ENCODE peak calls at places on chromosome 16, in five cellular contexts. M, H, Q, A and N are unnamed samples. For H3K4me1, the result is how much of the 10 kb centered on the place peaks cover.

GRCh38 chr16:57925310-57925709 is 45.6 kb downstream of the CNGB1 start:
- DNase-seq in Q (no peak), M (no peak), A (no peak), H (no peak), N (no peak)

GRCh38 chr16:50836121-50836541 is 94.2 kb downstream of the CYLD start:
- DNase-seq in Q (no peak), H (no peak), M (no peak), A (no peak), N (no peak)

GRCh38 chr16:28033870-28034269 is 29.6 kb downstream of the GSG1L start:
- DNase-seq in H (no peak), Q (no peak), A (no peak), M (no peak), N (no peak)

GRCh38 chr16:50323335-50324011 is 45.3 kb downstream of the BRD7 start:
- DNase-seq in H (no peak), Q (peak), A (no peak), M (peak), N (no peak)

GRCh38 chr16:89700649-89701424 is 668 bp downstream of the SPATA2L start:
- DNase-seq in A (peak), M (peak), H (peak), Q (peak), N (peak)

GRCh38 chr16:89602273-89602951 is 11.0 kb upstream of the DPEP1 start:
- DNase-seq in A (no peak), Q (peak), H (peak), M (peak), N (no peak)

GRCh38 chr16:82682757-82683156 is 56.0 kb downstream of the CDH13 start:
- DNase-seq in Q (no peak), M (no peak), A (no peak), H (no peak), N (no peak)

GRCh38 chr16:66344533-66345145 is 21.9 kb upstream of the CDH5 start:
- DNase-seq in A (no peak), M (peak), H (peak), Q (peak), N (peak)

GRCh38 chr16:68206224-68206623 is 29.7 kb downstream of the ESRP2 start:
- DNase-seq in H (no peak), M (no peak), Q (no peak), A (no peak), N (no peak)

GRCh38 chr16:86692476-86692875 is 114.1 kb downstream of the FOXL1 start:
- DNase-seq in A (no peak), M (no peak), H (no peak), Q (no peak), N (no peak)

GRCh38 chr16:71172808-71173207 is 57.7 kb downstream of the HYDIN start:
- DNase-seq in M (no peak), H (no peak), Q (no peak), A (no peak), N (no peak)

GRCh38 chr16:1828645-1829410 is 1.8 kb downstream of the FAHD1 start:
- DNase-seq in Q (no peak), A (no peak), H (no peak), M (no peak), N (peak)

GRCh38 chr16:14148569-14148968 is 77.5 kb downstream of the MRTFB start:
- DNase-seq in M (peak), A (no peak), H (no peak), Q (no peak), N (no peak)

DNA sequence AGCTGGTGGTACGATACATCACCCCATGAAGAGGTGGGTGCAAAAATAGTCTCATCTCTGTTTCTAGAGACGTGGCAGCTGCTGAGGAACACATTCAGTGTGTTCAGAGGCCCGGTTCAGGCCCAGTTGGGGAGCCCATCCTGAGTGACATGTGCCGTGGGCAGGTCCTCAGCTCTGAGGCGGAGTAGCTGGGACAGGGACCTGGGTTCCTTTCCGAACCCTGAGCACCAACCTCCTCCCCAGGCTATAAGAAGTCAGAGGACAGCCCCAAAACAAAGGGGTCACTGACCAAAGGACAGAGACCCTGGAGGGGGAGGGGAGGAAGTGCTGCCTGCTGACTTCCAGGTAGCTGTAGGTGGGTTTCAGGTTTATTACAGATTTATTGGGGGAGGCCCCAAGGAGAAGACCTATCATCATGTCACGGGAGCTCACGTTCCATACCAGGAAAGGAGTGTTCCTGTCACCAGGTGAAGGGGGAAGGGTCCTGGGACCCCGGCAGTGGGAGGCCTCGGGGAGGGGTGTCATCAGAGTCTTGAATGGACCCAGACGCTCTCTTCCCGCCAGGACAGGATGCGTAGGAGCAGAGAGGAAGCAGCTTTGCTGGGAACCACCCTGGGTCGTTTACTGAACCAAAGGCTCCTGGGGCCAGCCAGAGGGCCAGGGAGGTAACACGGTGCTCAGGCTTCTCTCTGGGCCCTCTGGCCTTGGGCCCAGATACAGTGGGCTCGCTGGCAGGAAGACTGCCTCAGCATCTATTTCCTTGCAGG is 4.9 kb downstream of the LDHD start:
- DNase-seq in A (no peak), M (no peak), Q (no peak), H (no peak), N (no peak)
- H3K4me1 ChIP-seq in A (under half), M (under half), Q (under half), H (under half), N (under half)

GRCh38 chr16:16143038-16143763 is 80.1 kb downstream of the ABCC6 start:
- DNase-seq in A (peak), H (peak), Q (no peak), M (no peak), N (no peak)
- TF ChIP-seq CTCF in A (peak), H (peak), Q (peak), M (peak), N (no peak)

DNA sequence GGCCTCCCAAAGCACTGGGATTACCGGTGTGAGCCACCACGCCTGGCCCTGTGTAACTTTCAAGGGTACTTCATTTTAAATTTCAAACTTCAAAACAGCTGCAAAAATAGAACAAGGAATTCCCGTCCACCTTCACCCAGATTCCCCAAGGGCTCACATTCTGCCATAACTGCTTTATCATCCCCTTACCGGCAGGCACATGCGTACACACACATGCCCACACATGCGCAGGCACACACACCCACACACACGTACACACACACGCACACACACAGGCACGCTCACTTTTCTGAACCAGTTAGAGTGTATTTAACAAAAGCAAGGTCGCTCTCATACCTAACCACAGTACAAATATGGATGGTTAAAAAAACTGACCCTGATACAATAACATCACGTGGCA is 23.0 kb downstream of the PDIA2 start:
- DNase-seq in A (no peak), M (no peak), H (no peak), Q (no peak), N (no peak)
- H3K9ac ChIP-seq in A (no peak), M (no peak), H (no peak), Q (no peak), N (no peak)

DNA sequence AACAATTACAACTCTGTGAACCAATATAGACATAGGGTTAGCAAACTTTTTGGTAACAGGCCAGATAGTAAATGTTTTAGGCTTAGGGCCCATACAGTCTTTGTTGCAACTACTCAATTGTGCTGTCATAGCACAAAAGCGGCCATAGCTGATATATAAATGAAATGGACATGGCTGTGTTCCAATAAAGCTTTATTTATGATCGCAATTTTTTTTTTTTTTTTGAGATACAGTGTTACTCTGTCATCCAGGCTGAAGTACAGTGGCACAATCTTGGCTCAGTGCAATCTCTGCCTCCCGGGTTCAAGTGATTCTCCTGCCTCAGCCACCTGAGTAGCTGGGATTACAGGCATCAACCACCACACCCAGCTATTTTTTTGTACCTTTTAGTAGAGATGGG is 16.4 kb downstream of the XYLT1 start:
- DNase-seq in H (no peak), Q (no peak), M (no peak), A (no peak), N (no peak)
- H3K4me1 ChIP-seq in H (under half), Q (under half), M (under half), A (under half), N (under half)

GRCh38 chr16:83840060-83840617 is 32.4 kb downstream of the HSBP1 start:
- DNase-seq in H (no peak), M (no peak), A (no peak), Q (no peak), N (no peak)
- TF ChIP-seq CTCF in H (no peak), M (no peak), A (no peak), Q (no peak), N (no peak)